ENCODE peak calls at places on chromosomes 3 and 15, in seven cellular contexts. N is Caco-2, X is epithelial cell of esophagus, U is RWPE1, F is nephron progenitor cell, Y is thyroid gland, R is MCF 10A. S is an unnamed sample.

GRCh38 chr15:101139986-101140696 is 111.7 kb downstream of the CHSY1 start:
- DNase-seq in U (no peak), Y (no peak), X (no peak), R (no peak), N (no peak), F (no peak), S (peak; percentile 35)

GRCh38 chr3:170372190-170372879 is 14.8 kb downstream of the SKIL start:
- DNase-seq in Y (no peak), R (no peak), X (no peak), F (no peak), U (no peak), N (no peak), S (no peak)

GRCh38 chr15:72227720-72228119 is 3.3 kb downstream of the PKM start:
- DNase-seq in X (no peak), N (no peak), R (no peak), U (no peak), F (no peak), Y (no peak), S (no peak)

GRCh38 chr15:74908635-74909034 is 2.0 kb upstream of the FAM219B start:
- DNase-seq in Y (no peak), N (no peak), X (no peak), U (no peak), F (no peak), R (no peak), S (no peak)

GRCh38 chr3:186354100-186354499 is 7.9 kb downstream of the DGKG start:
- DNase-seq in F (no peak), R (no peak), X (no peak), U (no peak), N (no peak), Y (no peak), S (no peak)

GRCh38 chr15:62888628-62889027 is 153.9 kb upstream of the TPM1 start:
- DNase-seq in R (no peak), Y (no peak), X (peak; percentile 62), U (no peak), F (no peak), N (no peak), S (no peak)

GRCh38 chr3:99962703-99963102 is 145.0 kb downstream of the CMSS1 start:
- DNase-seq in R (no peak), F (no peak), Y (no peak), X (no peak), N (no peak), U (no peak), S (no peak)

GRCh38 chr15:70378126-70379031 is 280.7 kb upstream of the TLE3 start:
- DNase-seq in R (no peak), Y (peak; percentile 23), N (no peak), F (no peak), X (no peak), U (no peak), S (no peak)

GRCh38 chr3:127991251-127991650 is 61.0 kb upstream of the SEC61A1 start:
- DNase-seq in N (no peak), Y (no peak), X (no peak), U (no peak), R (no peak), F (no peak), S (no peak)

GRCh38 chr15:40250304-40250656 is 11.4 kb downstream of the PAK6 start:
- DNase-seq in N (no peak), Y (no peak), F (no peak), R (no peak), U (no peak), X (no peak), S (no peak)
- TF ChIP-seq CTCF in N (no peak), Y (no peak), F (no peak), R (no peak), U (no peak), X (no peak), S (no peak)

GRCh38 chr3:80682951-80683350 is 915.2 kb upstream of the ROBO1 start:
- DNase-seq in R (no peak), U (no peak), Y (no peak), F (no peak), N (no peak), X (no peak), S (no peak)
- TF ChIP-seq CTCF in R (no peak), U (no peak), Y (no peak), F (no peak), N (no peak), X (no peak), S (no peak)

GRCh38 chr3:140552403-140552802 is 125.5 kb upstream of the TRIM42 start:
- DNase-seq in X (peak; percentile 16), N (no peak), Y (no peak), F (no peak), U (peak; percentile 10), R (peak; percentile 5), S (no peak)
- TF ChIP-seq CTCF in X (peak; percentile 13), N (peak; percentile 17), Y (no peak), F (no peak), U (no peak), R (no peak), S (no peak)

GRCh38 chr3:39915027-39915426 is 105.6 kb downstream of the MYRIP start:
- DNase-seq in R (no peak), N (no peak), U (no peak), Y (no peak), X (no peak), F (no peak), S (no peak)

GRCh38 chr3:39910828-39911464 is 101.5 kb downstream of the MYRIP start:
- DNase-seq in X (peak; percentile 20), R (peak; percentile 8), U (no peak), F (no peak), N (no peak), Y (no peak), S (no peak)

GRCh38 chr3:39910135-39910534 is 100.7 kb downstream of the MYRIP start:
- DNase-seq in F (no peak), N (no peak), U (no peak), Y (no peak), R (no peak), X (no peak), S (no peak)

GRCh38 chr3:39907981-39908380 is 98.6 kb downstream of the MYRIP start:
- DNase-seq in N (no peak), X (no peak), U (no peak), R (no peak), F (peak; percentile 4), Y (peak; percentile 11), S (no peak)

GRCh38 chr3:39911465-39912309 is 102.3 kb downstream of the MYRIP start:
- DNase-seq in F (peak; percentile 5), N (peak; percentile 60), R (peak; percentile 21), Y (no peak), U (no peak), X (peak; percentile 56), S (no peak)
- TF ChIP-seq CTCF in F (no peak), N (no peak), R (no peak), Y (no peak), U (no peak), X (no peak), S (no peak)

GRCh38 chr3:68256635-68257034 is 602.2 kb upstream of the SUCLG2 start:
- DNase-seq in Y (no peak), F (peak; percentile 12), R (peak; percentile 11), X (peak; percentile 2), U (no peak), N (no peak), S (no peak)
- TF ChIP-seq CTCF in Y (no peak), F (peak; percentile 45), R (no peak), X (no peak), U (peak; percentile 17), N (no peak), S (no peak)

GRCh38 chr15:28017423-28017924 is 81.6 kb downstream of the OCA2 start:
- DNase-seq in F (no peak), N (peak; percentile 81), U (no peak), R (no peak), X (peak; percentile 4), Y (no peak), S (no peak)
- TF ChIP-seq CTCF in F (no peak), N (peak; percentile 38), U (no peak), R (no peak), X (no peak), Y (no peak), S (no peak)

S was measured in lower lobe of right lung.